ENCODE peak calls at places on chromosomes 3 and 15, in eight cellular contexts. One of them, this sample, is unnamed.

GRCh38 chr3:186467969-186468368 is 76.2 kb downstream of the CRYGS start:
- DNase-seq in T-helper 1 cell: no peak
- DNase-seq in skeletal muscle cell: no peak
- DNase-seq in AML-193: no peak
- DNase-seq in lower lobe of right lung: no peak
- DNase-seq in mesothelial cell of epicardium: no peak
- DNase-seq in retinal pigment epithelial cell: no peak
- DNase-seq in brain microvascular endothelial cell: no peak
- DNase-seq in this sample: no peak

GRCh38 chr3:160098946-160099626 is 110.5 kb downstream of the IL12A start:
- DNase-seq in skeletal muscle cell: no peak
- DNase-seq in retinal pigment epithelial cell: no peak
- DNase-seq in brain microvascular endothelial cell: no peak
- DNase-seq in AML-193: no peak
- DNase-seq in lower lobe of right lung: no peak
- DNase-seq in mesothelial cell of epicardium: no peak
- DNase-seq in T-helper 1 cell: no peak
- DNase-seq in this sample: no peak

GRCh38 chr3:129121016-129121791 is 400 bp downstream of the RAB43 start:
- DNase-seq in lower lobe of right lung: peak
- DNase-seq in AML-193: no peak
- DNase-seq in skeletal muscle cell: no peak
- DNase-seq in retinal pigment epithelial cell: peak
- DNase-seq in T-helper 1 cell: no peak
- DNase-seq in brain microvascular endothelial cell: no peak
- DNase-seq in mesothelial cell of epicardium: no peak
- DNase-seq in this sample: peak

GRCh38 chr3:177465243-177465642 is 268.0 kb upstream of the TBL1XR1 start:
- DNase-seq in retinal pigment epithelial cell: no peak
- DNase-seq in T-helper 1 cell: no peak
- DNase-seq in AML-193: no peak
- DNase-seq in lower lobe of right lung: no peak
- DNase-seq in mesothelial cell of epicardium: no peak
- DNase-seq in skeletal muscle cell: no peak
- DNase-seq in brain microvascular endothelial cell: no peak
- DNase-seq in this sample: no peak

GRCh38 chr15:31974855-31975421 is 55.4 kb upstream of the CHRNA7 start:
- DNase-seq in skeletal muscle cell: no peak
- DNase-seq in T-helper 1 cell: no peak
- DNase-seq in AML-193: peak
- DNase-seq in lower lobe of right lung: no peak
- DNase-seq in retinal pigment epithelial cell: no peak
- DNase-seq in mesothelial cell of epicardium: no peak
- DNase-seq in brain microvascular endothelial cell: peak
- DNase-seq in this sample: peak

GRCh38 chr3:112486811-112487505 is 12.3 kb downstream of the BTLA start:
- DNase-seq in skeletal muscle cell: no peak
- DNase-seq in T-helper 1 cell: no peak
- DNase-seq in AML-193: no peak
- DNase-seq in brain microvascular endothelial cell: peak
- DNase-seq in mesothelial cell of epicardium: no peak
- DNase-seq in retinal pigment epithelial cell: no peak
- DNase-seq in lower lobe of right lung: no peak
- DNase-seq in this sample: no peak

GRCh38 chr15:101315736-101316135 is 20.7 kb upstream of the SNRPA1 start:
- DNase-seq in lower lobe of right lung: no peak
- DNase-seq in mesothelial cell of epicardium: no peak
- DNase-seq in AML-193: no peak
- DNase-seq in retinal pigment epithelial cell: no peak
- DNase-seq in brain microvascular endothelial cell: no peak
- DNase-seq in T-helper 1 cell: no peak
- DNase-seq in skeletal muscle cell: no peak
- DNase-seq in this sample: no peak

GRCh38 chr3:72139316-72139715 is 354.4 kb upstream of the PROK2 start:
- DNase-seq in lower lobe of right lung: no peak
- DNase-seq in retinal pigment epithelial cell: no peak
- DNase-seq in brain microvascular endothelial cell: no peak
- DNase-seq in T-helper 1 cell: no peak
- DNase-seq in skeletal muscle cell: no peak
- DNase-seq in mesothelial cell of epicardium: no peak
- DNase-seq in AML-193: no peak
- DNase-seq in this sample: no peak

GRCh38 chr3:85384372-85384771 is 425.6 kb downstream of the CADM2 start:
- DNase-seq in mesothelial cell of epicardium: no peak
- DNase-seq in lower lobe of right lung: no peak
- DNase-seq in brain microvascular endothelial cell: no peak
- DNase-seq in retinal pigment epithelial cell: no peak
- DNase-seq in T-helper 1 cell: no peak
- DNase-seq in skeletal muscle cell: no peak
- DNase-seq in AML-193: no peak
- DNase-seq in this sample: no peak

GRCh38 chr3:191915717-191916116 is 454.8 kb downstream of the PYDC2 start:
- DNase-seq in skeletal muscle cell: no peak
- DNase-seq in retinal pigment epithelial cell: no peak
- DNase-seq in brain microvascular endothelial cell: no peak
- DNase-seq in mesothelial cell of epicardium: no peak
- DNase-seq in AML-193: no peak
- DNase-seq in lower lobe of right lung: no peak
- DNase-seq in T-helper 1 cell: no peak
- DNase-seq in this sample: no peak

GRCh38 chr3:159899198-159899597 is 89.4 kb upstream of the IL12A start:
- DNase-seq in mesothelial cell of epicardium: no peak
- DNase-seq in skeletal muscle cell: no peak
- DNase-seq in lower lobe of right lung: no peak
- DNase-seq in brain microvascular endothelial cell: no peak
- DNase-seq in retinal pigment epithelial cell: no peak
- DNase-seq in T-helper 1 cell: no peak
- DNase-seq in AML-193: peak
- DNase-seq in this sample: no peak

GRCh38 chr3:41304603-41305002 is 105.3 kb downstream of the CTNNB1 start:
- DNase-seq in mesothelial cell of epicardium: no peak
- DNase-seq in retinal pigment epithelial cell: no peak
- DNase-seq in AML-193: no peak
- DNase-seq in T-helper 1 cell: no peak
- DNase-seq in lower lobe of right lung: no peak
- DNase-seq in brain microvascular endothelial cell: peak
- DNase-seq in skeletal muscle cell: no peak
- DNase-seq in this sample: no peak

GRCh38 chr3:167814441-167814951 is 79.0 kb downstream of the SERPINI1 start:
- DNase-seq in retinal pigment epithelial cell: peak
- DNase-seq in AML-193: no peak
- DNase-seq in lower lobe of right lung: no peak
- DNase-seq in T-helper 1 cell: no peak
- DNase-seq in mesothelial cell of epicardium: no peak
- DNase-seq in brain microvascular endothelial cell: peak
- DNase-seq in skeletal muscle cell: peak
- DNase-seq in this sample: no peak

GRCh38 chr3:99332726-99333125 is 305.7 kb upstream of the COL8A1 start:
- DNase-seq in skeletal muscle cell: no peak
- DNase-seq in mesothelial cell of epicardium: no peak
- DNase-seq in lower lobe of right lung: no peak
- DNase-seq in brain microvascular endothelial cell: peak
- DNase-seq in AML-193: no peak
- DNase-seq in T-helper 1 cell: no peak
- DNase-seq in retinal pigment epithelial cell: no peak
- DNase-seq in this sample: no peak

GRCh38 chr15:74369084-74369745 is 1.8 kb upstream of the CYP11A1 start:
- DNase-seq in lower lobe of right lung: no peak
- DNase-seq in AML-193: no peak
- DNase-seq in T-helper 1 cell: no peak
- DNase-seq in brain microvascular endothelial cell: no peak
- DNase-seq in retinal pigment epithelial cell: no peak
- DNase-seq in mesothelial cell of epicardium: no peak
- DNase-seq in skeletal muscle cell: no peak
- DNase-seq in this sample: no peak

GRCh38 chr15:34271493-34271892 is 46.7 kb downstream of the EMC4 start:
- DNase-seq in T-helper 1 cell: no peak
- DNase-seq in retinal pigment epithelial cell: peak
- DNase-seq in brain microvascular endothelial cell: peak
- DNase-seq in AML-193: peak
- DNase-seq in lower lobe of right lung: no peak
- DNase-seq in skeletal muscle cell: peak
- DNase-seq in mesothelial cell of epicardium: no peak
- DNase-seq in this sample: no peak

GRCh38 chr15:98776607-98777281 is 128.4 kb downstream of the IGF1R start:
- DNase-seq in skeletal muscle cell: no peak
- DNase-seq in mesothelial cell of epicardium: no peak
- DNase-seq in AML-193: no peak
- DNase-seq in brain microvascular endothelial cell: peak
- DNase-seq in T-helper 1 cell: no peak
- DNase-seq in lower lobe of right lung: peak
- DNase-seq in retinal pigment epithelial cell: peak
- DNase-seq in this sample: peak

GRCh38 chr3:53715815-53716483 is 130.3 kb downstream of the CHDH start:
- DNase-seq in skeletal muscle cell: no peak
- DNase-seq in retinal pigment epithelial cell: peak
- DNase-seq in lower lobe of right lung: no peak
- DNase-seq in mesothelial cell of epicardium: no peak
- DNase-seq in brain microvascular endothelial cell: peak
- DNase-seq in T-helper 1 cell: no peak
- DNase-seq in AML-193: no peak
- DNase-seq in this sample: no peak

GRCh38 chr3:172915911-172916514 is 165.5 kb downstream of the ECT2 start:
- DNase-seq in T-helper 1 cell: no peak
- DNase-seq in lower lobe of right lung: no peak
- DNase-seq in mesothelial cell of epicardium: no peak
- DNase-seq in retinal pigment epithelial cell: no peak
- DNase-seq in brain microvascular endothelial cell: no peak
- DNase-seq in skeletal muscle cell: no peak
- DNase-seq in AML-193: no peak
- DNase-seq in this sample: no peak

GRCh38 chr3:98433764-98434163 is 29.2 kb upstream of the OR5K1 start:
- DNase-seq in retinal pigment epithelial cell: no peak
- DNase-seq in brain microvascular endothelial cell: no peak
- DNase-seq in T-helper 1 cell: no peak
- DNase-seq in mesothelial cell of epicardium: no peak
- DNase-seq in AML-193: no peak
- DNase-seq in lower lobe of right lung: no peak
- DNase-seq in skeletal muscle cell: no peak
- DNase-seq in this sample: peak

GRCh38 chr3:71102111-71103039 is 481.2 kb downstream of the FOXP1 start:
- DNase-seq in lower lobe of right lung: no peak
- DNase-seq in T-helper 1 cell: no peak
- DNase-seq in brain microvascular endothelial cell: peak
- DNase-seq in AML-193: no peak
- DNase-seq in mesothelial cell of epicardium: no peak
- DNase-seq in skeletal muscle cell: peak
- DNase-seq in retinal pigment epithelial cell: peak
- DNase-seq in this sample: no peak

GRCh38 chr3:185792955-185793354 is 31.9 kb downstream of the IGF2BP2 start:
- DNase-seq in AML-193: no peak
- DNase-seq in skeletal muscle cell: no peak
- DNase-seq in retinal pigment epithelial cell: no peak
- DNase-seq in T-helper 1 cell: no peak
- DNase-seq in lower lobe of right lung: no peak
- DNase-seq in mesothelial cell of epicardium: no peak
- DNase-seq in brain microvascular endothelial cell: no peak
- DNase-seq in this sample: no peak

GRCh38 chr3:142366434-142366833 is 81.4 kb downstream of the XRN1 start:
- DNase-seq in retinal pigment epithelial cell: no peak
- DNase-seq in lower lobe of right lung: no peak
- DNase-seq in AML-193: peak
- DNase-seq in skeletal muscle cell: no peak
- DNase-seq in T-helper 1 cell: no peak
- DNase-seq in mesothelial cell of epicardium: no peak
- DNase-seq in brain microvascular endothelial cell: no peak
- DNase-seq in this sample: peak

GRCh38 chr3:10281951-10282350 is 10.8 kb downstream of the GHRL start:
- DNase-seq in mesothelial cell of epicardium: no peak
- DNase-seq in T-helper 1 cell: no peak
- DNase-seq in AML-193: no peak
- DNase-seq in brain microvascular endothelial cell: peak
- DNase-seq in retinal pigment epithelial cell: no peak
- DNase-seq in lower lobe of right lung: no peak
- DNase-seq in skeletal muscle cell: peak
- DNase-seq in this sample: no peak

GRCh38 chr3:49715611-49716121 is 3.8 kb downstream of the AMIGO3 start:
- DNase-seq in T-helper 1 cell: no peak
- DNase-seq in AML-193: no peak
- DNase-seq in mesothelial cell of epicardium: no peak
- DNase-seq in lower lobe of right lung: no peak
- DNase-seq in skeletal muscle cell: no peak
- DNase-seq in retinal pigment epithelial cell: no peak
- DNase-seq in brain microvascular endothelial cell: no peak
- DNase-seq in this sample: no peak

GRCh38 chr3:141659821-141660597 is 78.1 kb upstream of the RNF7 start:
- DNase-seq in T-helper 1 cell: no peak
- DNase-seq in brain microvascular endothelial cell: peak
- DNase-seq in skeletal muscle cell: no peak
- DNase-seq in retinal pigment epithelial cell: no peak
- DNase-seq in AML-193: no peak
- DNase-seq in mesothelial cell of epicardium: peak
- DNase-seq in lower lobe of right lung: peak
- DNase-seq in this sample: no peak

This sample was measured in KBM-7.